ENCODE peak calls at places on chromosome 17, in nine cellular contexts. F is fibroblast of mammary gland; W is kidney glomerular epithelial cell; Z is hypothalamus; E is dorsolateral prefrontal cortex; J is amniotic stem cell; G is cerebellar nuclear complex; K is neural progenitor cell; B is stimulated activated CD4-positive, alpha-beta T cell treated with anti-CD3 and anti-CD28 coated beads, Interleukin-1b, Interleukin-23, amount 100 ng/mL, for 24 hours. S is an unnamed sample.

GRCh38 chr17:59845595-59846390 is 47.0 kb downstream of the TUBD1 start:
- DNase-seq in F (peak), W (peak), Z (no peak), E (no peak), J (no peak), G (no peak), K (no peak), B (no peak), S (peak)

GRCh38 chr17:49910094-49910857 is 58.7 kb upstream of the DLX4 start:
- DNase-seq in F (peak), W (peak), Z (no peak), E (no peak), J (no peak), G (no peak), K (peak), B (no peak), S (peak)

GRCh38 chr17:20145567-20145966 is 136.4 kb downstream of the SPECC1 start:
- DNase-seq in F (no peak), W (no peak), Z (no peak), E (no peak), J (no peak), G (no peak), K (no peak), B (no peak), S (no peak)

GRCh38 chr17:9195346-9195870 is 174.1 kb downstream of the NTN1 start:
- DNase-seq in F (no peak), W (no peak), Z (no peak), E (no peak), J (no peak), G (no peak), K (peak), B (no peak), S (no peak)

GRCh38 chr17:31339906-31340661 is 18.7 kb upstream of the EVI2A start:
- DNase-seq in F (peak), W (no peak), Z (no peak), E (no peak), J (peak), G (no peak), K (no peak), B (no peak), S (no peak)

GRCh38 chr17:66459811-66460270 is 157.4 kb downstream of the PRKCA start:
- DNase-seq in F (peak), W (peak), Z (no peak), E (no peak), J (peak), G (no peak), K (no peak), B (no peak), S (peak)

GRCh38 chr17:72332367-72332766 is 211.5 kb downstream of the SOX9 start:
- DNase-seq in F (no peak), W (no peak), Z (no peak), E (no peak), J (no peak), G (no peak), K (no peak), B (no peak), S (no peak)

GRCh38 chr17:32288600-32288999 is 23.0 kb downstream of the RHBDL3 start:
- DNase-seq in F (no peak), W (no peak), Z (no peak), E (no peak), J (no peak), G (no peak), K (no peak), B (no peak), S (peak)

GRCh38 chr17:65558311-65558682 is 3.2 kb downstream of the AXIN2 start:
- DNase-seq in F (no peak), W (no peak), Z (no peak), E (no peak), J (no peak), G (no peak), K (no peak), B (no peak), S (no peak)

GRCh38 chr17:3870871-3871306 is 22.0 kb downstream of the CAMKK1 start:
- DNase-seq in F (no peak), W (no peak), Z (no peak), E (no peak), J (no peak), G (no peak), K (no peak), B (no peak), S (peak)

GRCh38 chr17:75502746-75503329 is 12.5 kb downstream of the CASKIN2 start:
- DNase-seq in F (no peak), W (no peak), Z (no peak), E (no peak), J (no peak), G (no peak), K (no peak), B (no peak), S (no peak)

GRCh38 chr17:34434065-34434464 is 71.0 kb upstream of the CCL1 start:
- DNase-seq in F (no peak), W (no peak), Z (no peak), E (no peak), J (no peak), G (no peak), K (no peak), B (no peak), S (no peak)

GRCh38 chr17:19359856-19360255 is 2.7 kb downstream of the B9D1 start:
- DNase-seq in F (no peak), W (no peak), Z (no peak), E (no peak), J (no peak), G (no peak), K (no peak), B (no peak), S (no peak)

S was measured in dermis blood vessel endothelial cell.